ENCODE peak calls at places on chromosome 3, in seven cellular contexts. W is cardiac muscle cell, U is A549, L is lung, B is ascending aorta, E is PC-3, T is tibial artery. R is an unnamed sample. For H3K4me1, the result is how much of the 10 kb centered on the place peaks cover.

GRCh38 chr3:3447671-3448070 is 268.2 kb upstream of the CRBN start:
- DNase-seq in W (no peak), U (no peak), L (no peak), B (no peak), E (no peak), T (no peak), R (no peak)

GRCh38 chr3:141360888-141361598 is 7.3 kb upstream of the ZBTB38 start:
- DNase-seq in W (peak), U (peak), L (peak), B (peak), E (peak), T (no peak), R (no peak)

GRCh38 chr3:136518102-136518501 is 234.1 kb downstream of the STAG1 start:
- DNase-seq in W (no peak), U (no peak), L (no peak), B (no peak), E (no peak), T (no peak), R (no peak)

GRCh38 chr3:108222813-108223307 is 636 bp upstream of the IFT57 start:
- DNase-seq in W (peak), U (no peak), L (no peak), B (no peak), E (peak), T (no peak), R (no peak)

GRCh38 chr3:12222765-12223485 is 64.2 kb upstream of the TIMP4 start:
- DNase-seq in W (no peak), U (peak), L (no peak), B (no peak), E (peak), T (no peak), R (no peak)

GRCh38 chr3:57597973-57598351 is 818 bp upstream of the ARF4 start:
- DNase-seq in W (no peak), U (no peak), L (no peak), B (no peak), E (peak), T (no peak), R (no peak)

GRCh38 chr3:191557322-191557721 is 96.4 kb downstream of the PYDC2 start:
- DNase-seq in W (no peak), U (no peak), L (no peak), B (no peak), E (no peak), T (no peak), R (no peak)

GRCh38 chr3:84974347-84974746 is 15.6 kb downstream of the CADM2 start:
- DNase-seq in W (no peak), U (peak), L (no peak), B (no peak), E (peak), T (no peak), R (no peak)

GRCh38 chr3:129688310-129688895 is 81.9 kb upstream of the PLXND1 start:
- DNase-seq in W (peak), U (peak), L (no peak), B (peak), E (no peak), T (peak), R (peak)

GRCh38 chr3:105791919-105792786 is 76.7 kb downstream of the CBLB start:
- DNase-seq in W (no peak), U (peak), L (peak), B (peak), E (no peak), T (peak), R (peak)

GRCh38 chr3:186807231-186807630 is 949 bp upstream of the RFC4 start:
- DNase-seq in W (no peak), U (no peak), L (no peak), B (no peak), E (no peak), T (no peak), R (no peak)

GRCh38 chr3:53318522-53318921 is 28.8 kb downstream of the DCP1A start:
- DNase-seq in W (no peak), U (no peak), L (no peak), B (no peak), E (no peak), T (no peak), R (no peak)

GRCh38 chr3:37456791-37457190 is 282.4 kb upstream of the LRRFIP2 start:
- DNase-seq in W (no peak), U (no peak), L (no peak), B (no peak), E (no peak), T (no peak), R (no peak)

GRCh38 chr3:60877188-60877587 is 374.1 kb downstream of the FHIT start:
- DNase-seq in W (no peak), U (no peak), L (no peak), B (no peak), E (no peak), T (no peak), R (no peak)

GRCh38 chr3:18732474-18732873 is 307.3 kb upstream of the SATB1 start:
- DNase-seq in W (no peak), U (no peak), L (no peak), B (no peak), E (peak), T (no peak), R (no peak)

GRCh38 chr3:196638922-196639516 is 475 bp upstream of the NRROS start:
- DNase-seq in W (no peak), U (no peak), L (no peak), B (no peak), E (no peak), T (no peak), R (no peak)

GRCh38 chr3:40310690-40311089 is 1.2 kb downstream of the EIF1B start:
- DNase-seq in W (no peak), U (no peak), L (no peak), B (no peak), E (no peak), T (no peak), R (no peak)

GRCh38 chr3:23697416-23697815 is 108.3 kb upstream of the UBE2E1 start:
- DNase-seq in W (no peak), U (no peak), L (no peak), B (no peak), E (no peak), T (no peak), R (no peak)

GRCh38 chr3:36874351-36874874 is 70.4 kb downstream of the TRANK1 start:
- DNase-seq in W (no peak), U (no peak), L (no peak), B (no peak), E (no peak), T (no peak), R (no peak)

GRCh38 chr3:170961616-170962400 is 53.4 kb upstream of the EIF5A2 start:
- DNase-seq in W (peak), U (peak), L (no peak), B (no peak), E (peak), T (no peak), R (no peak)

GRCh38 chr3:187006884-187007630 is 76.7 kb downstream of the ST6GAL1 start:
- DNase-seq in W (no peak), U (no peak), L (no peak), B (no peak), E (no peak), T (no peak), R (no peak)

GRCh38 chr3:56839784-56840724 is 38.3 kb upstream of the ARHGEF3 start:
- DNase-seq in W (no peak), U (peak), L (no peak), B (no peak), E (peak), T (no peak), R (no peak)

GRCh38 chr3:141646760-141647561 is 91.1 kb upstream of the RNF7 start:
- DNase-seq in W (peak), U (peak), L (peak), B (no peak), E (peak), T (peak), R (peak)

GRCh38 chr3:41808152-41808551 is 153.8 kb downstream of the ULK4 start:
- DNase-seq in W (peak), U (no peak), L (no peak), B (no peak), E (peak), T (no peak), R (no peak)

GRCh38 chr3:67515778-67516177 is 138.6 kb downstream of the SUCLG2 start:
- DNase-seq in W (peak), U (no peak), L (no peak), B (no peak), E (no peak), T (no peak), R (no peak)

GRCh38 chr3:98977520-98977919 is 76.0 kb upstream of the DCBLD2 start:
- DNase-seq in W (no peak), U (peak), L (no peak), B (no peak), E (peak), T (no peak), R (no peak)

GRCh38 chr3:98979296-98979695 is 77.8 kb upstream of the DCBLD2 start:
- DNase-seq in W (no peak), U (no peak), L (no peak), B (no peak), E (no peak), T (no peak), R (no peak)

GRCh38 chr3:98980915-98981596 is 79.6 kb upstream of the DCBLD2 start:
- DNase-seq in W (no peak), U (peak), L (no peak), B (no peak), E (peak), T (no peak), R (no peak)

GRCh38 chr3:98974442-98974841 is 72.9 kb upstream of the DCBLD2 start:
- DNase-seq in W (no peak), U (no peak), L (no peak), B (no peak), E (peak), T (no peak), R (no peak)

DNA sequence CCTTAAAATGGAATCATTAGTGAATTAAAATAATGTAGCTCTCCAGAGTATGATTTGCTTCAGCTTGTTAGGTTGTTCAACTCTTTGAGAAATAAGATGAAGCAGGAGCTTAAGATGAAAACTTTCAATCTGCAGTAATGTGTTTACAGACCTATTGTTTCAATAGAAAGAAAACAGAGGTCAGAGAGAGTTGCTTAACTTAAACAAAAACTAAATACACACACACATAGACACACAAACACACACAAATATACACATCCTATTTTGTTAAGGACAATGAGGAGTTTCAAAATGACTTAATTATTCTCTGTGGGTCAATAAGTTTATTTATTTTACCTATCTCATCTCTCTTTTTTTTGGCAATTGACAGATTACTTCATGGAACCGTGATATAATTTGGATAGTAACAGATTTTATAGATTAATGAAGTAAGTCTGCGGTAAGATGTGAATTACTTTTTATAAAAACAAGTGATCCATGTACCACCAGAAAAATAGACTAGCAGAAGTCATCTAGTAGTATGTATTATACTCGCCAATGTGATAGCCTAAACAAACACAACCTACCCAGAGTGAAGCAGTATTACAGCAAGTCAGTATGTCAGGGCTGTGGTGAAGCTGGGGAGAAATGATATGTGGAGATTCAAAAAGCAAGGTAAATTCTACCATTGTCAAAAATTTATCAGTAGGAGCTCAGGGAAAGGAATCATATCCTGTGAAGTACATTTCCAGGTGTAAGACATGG is 76.7 kb upstream of the DCBLD2 start:
- DNase-seq in W (no peak), U (no peak), L (no peak), B (no peak), E (peak), T (no peak), R (no peak)
- H3K4me3 ChIP-seq in W (no peak), U (peak), L (no peak), B (no peak), E (peak), T (no peak), R (no peak)

GRCh38 chr3:46107682-46108081 is 80.4 kb upstream of the XCR1 start:
- DNase-seq in W (no peak), U (no peak), L (no peak), B (no peak), E (no peak), T (no peak), R (no peak)
- H3K4me1 ChIP-seq in W (under half), U (under half), L (under half), B (under half), E (half or more), T (under half), R (under half)

GRCh38 chr3:109336272-109336957 is 931 bp downstream of the DPPA4 start:
- DNase-seq in W (peak), U (no peak), L (no peak), B (no peak), E (no peak), T (no peak), R (peak)

GRCh38 chr3:109337393-109337792 is at the start of gene DPPA4:
- DNase-seq in W (no peak), U (no peak), L (no peak), B (no peak), E (no peak), T (no peak), R (peak)

GRCh38 chr3:109339186-109339585 is 1.8 kb upstream of the DPPA4 start:
- DNase-seq in W (no peak), U (no peak), L (no peak), B (no peak), E (no peak), T (no peak), R (no peak)

GRCh38 chr3:109339714-109340648 is 2.6 kb upstream of the DPPA4 start:
- DNase-seq in W (no peak), U (no peak), L (no peak), B (no peak), E (no peak), T (no peak), R (peak)

DNA sequence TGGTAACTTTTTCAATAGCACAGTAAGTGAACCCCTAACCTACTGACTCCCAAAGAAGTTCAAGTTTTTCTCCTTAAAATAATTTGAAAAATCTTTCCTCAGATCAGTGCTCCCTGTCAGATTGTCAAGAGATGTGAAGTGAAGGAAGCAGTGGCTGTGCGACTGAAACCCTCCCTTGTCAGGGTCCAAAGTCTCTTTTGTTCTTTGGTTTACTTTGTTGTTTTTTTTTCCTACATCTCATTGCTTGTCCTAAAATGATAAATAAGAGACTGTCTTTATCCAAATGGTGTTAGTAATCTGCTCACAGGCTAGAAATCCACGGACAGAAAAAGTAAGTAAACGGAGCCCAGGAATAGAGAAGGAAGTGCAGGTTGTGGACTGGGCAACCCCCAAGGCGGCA is 976 bp upstream of the DPPA4 start:
- DNase-seq in W (no peak), U (no peak), L (no peak), B (no peak), E (no peak), T (no peak), R (no peak)
- H3K4me3 ChIP-seq in W (no peak), U (no peak), L (no peak), B (no peak), E (no peak), T (no peak), R (no peak)

DNA sequence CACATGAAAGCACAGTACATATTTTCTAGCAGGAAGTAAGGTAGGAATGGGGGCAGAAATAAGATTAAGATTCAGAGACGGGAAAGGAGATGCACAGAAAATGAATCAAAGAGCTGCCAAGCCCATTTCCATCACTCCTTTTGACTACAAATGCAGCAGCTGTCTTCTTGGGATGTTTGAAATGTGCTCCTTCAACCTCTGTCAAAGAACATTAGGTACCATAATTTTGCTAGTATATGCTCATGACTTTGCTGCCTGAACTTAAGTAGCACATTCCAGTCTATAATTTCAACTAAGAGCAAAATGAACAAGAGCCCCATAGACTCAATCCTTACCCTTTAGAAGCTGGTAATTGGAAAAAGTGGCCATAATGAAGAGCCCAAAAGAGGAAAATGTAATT is 350.0 kb downstream of the ZBBX start:
- DNase-seq in W (no peak), U (no peak), L (no peak), B (no peak), E (no peak), T (no peak), R (no peak)
- H3K4me1 ChIP-seq in W (under half), U (under half), L (under half), B (under half), E (under half), T (under half), R (under half)

GRCh38 chr3:125480656-125481374 is 39.2 kb downstream of the SNX4 start:
- DNase-seq in W (no peak), U (no peak), L (no peak), B (no peak), E (no peak), T (no peak), R (no peak)
- H3K4me3 ChIP-seq in W (no peak), U (no peak), L (no peak), B (no peak), E (no peak), T (no peak), R (no peak)

DNA sequence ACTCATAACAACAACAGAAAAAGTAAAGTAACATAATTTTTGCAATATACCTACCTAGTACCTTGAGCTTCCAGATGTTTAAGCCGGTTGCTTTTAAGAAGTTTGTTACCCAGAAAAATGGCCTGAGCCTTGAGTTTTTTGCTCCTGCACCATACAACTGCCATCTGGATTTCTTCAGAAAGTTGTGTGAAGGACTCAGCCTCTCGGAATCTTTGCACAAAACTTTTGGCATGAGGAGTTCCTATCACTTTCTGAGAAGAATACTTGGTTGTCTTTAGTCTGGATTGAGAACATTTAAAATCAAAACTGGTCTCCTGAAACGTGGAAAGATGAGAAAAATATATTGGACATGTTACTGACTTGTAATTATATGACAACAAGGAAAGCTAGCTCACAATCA is 17.3 kb downstream of the GTPBP8 start:
- DNase-seq in W (no peak), U (no peak), L (no peak), B (no peak), E (no peak), T (no peak), R (no peak)
- H3K4me1 ChIP-seq in W (under half), U (under half), L (under half), B (under half), E (under half), T (under half), R (under half)

GRCh38 chr3:184177767-184178306 is 3.2 kb downstream of the AP2M1 start:
- DNase-seq in W (no peak), U (no peak), L (no peak), B (peak), E (no peak), T (no peak), R (no peak)

GRCh38 chr3:184176377-184177330 is 2.0 kb downstream of the AP2M1 start:
- DNase-seq in W (peak), U (peak), L (peak), B (peak), E (peak), T (peak), R (peak)

GRCh38 chr3:184178522-184179138 is 4.0 kb downstream of the AP2M1 start:
- DNase-seq in W (no peak), U (no peak), L (no peak), B (no peak), E (no peak), T (no peak), R (no peak)

GRCh38 chr3:184175981-184176376 is 1.3 kb downstream of the AP2M1 start:
- DNase-seq in W (no peak), U (no peak), L (no peak), B (no peak), E (no peak), T (no peak), R (no peak)

GRCh38 chr3:184177331-184177731 is 2.7 kb downstream of the AP2M1 start:
- DNase-seq in W (peak), U (no peak), L (no peak), B (no peak), E (no peak), T (no peak), R (no peak)
- H3K4me3 ChIP-seq in W (no peak), U (peak), L (no peak), B (peak), E (peak), T (peak), R (no peak)

DNA sequence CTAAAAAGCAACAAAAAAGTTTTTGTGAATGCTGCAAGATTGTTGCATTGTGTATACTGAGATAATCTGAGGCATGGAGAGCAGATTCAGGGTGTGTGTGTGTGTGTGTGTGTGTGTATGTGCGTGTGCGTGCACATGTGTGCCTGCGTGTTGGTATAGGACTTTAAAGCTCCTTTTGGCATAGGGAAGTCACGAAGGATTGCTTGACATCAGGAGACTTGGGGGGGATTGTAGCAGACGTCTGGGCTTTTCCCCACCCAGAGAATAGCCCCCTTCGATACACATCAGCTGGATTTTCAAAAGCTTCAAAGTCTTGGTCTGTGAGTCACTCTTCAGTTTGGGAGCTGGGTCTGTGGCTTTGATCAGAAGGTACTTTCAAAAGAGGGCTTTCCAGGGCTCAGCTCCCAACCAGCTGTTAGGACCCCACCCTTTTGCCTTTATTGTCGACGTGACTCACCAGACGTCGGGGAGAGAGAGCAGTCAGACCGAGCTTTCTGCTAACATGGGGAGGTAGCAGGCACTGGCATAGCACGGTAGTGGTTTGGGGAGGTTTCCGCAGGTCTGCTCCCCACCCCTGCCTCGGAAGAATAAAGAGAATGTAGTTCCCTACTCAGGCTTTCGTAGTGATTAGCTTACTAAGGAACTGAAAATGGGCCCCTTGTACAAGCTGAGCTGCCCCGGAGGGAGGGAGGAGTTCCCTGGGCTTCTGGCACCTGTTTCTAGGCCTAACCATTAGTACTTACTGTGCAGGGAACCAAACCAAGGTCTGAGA is 4.7 kb downstream of the BHLHE40 start:
- DNase-seq in W (no peak), U (peak), L (no peak), B (peak), E (peak), T (peak), R (no peak)
- H3K4me1 ChIP-seq in W (under half), U (under half), L (under half), B (under half), E (half or more), T (half or more), R (half or more)

R was measured in testis.